ENCODE peak calls at places on chromosomes 6 and 20, in nine cellular contexts. G, F, Q, P, N, E, O, K and R are unnamed samples.

GRCh38 chr6:93248591-93248990 is 170.8 kb downstream of the EPHA7 start:
- DNase-seq in G (no peak), F (no peak), Q (no peak), P (no peak), N (no peak), E (no peak), O (no peak), K (no peak), R (no peak)

GRCh38 chr6:28446818-28447511 is 3.7 kb upstream of the ZSCAN23 start:
- DNase-seq in G (no peak), F (no peak), Q (no peak), P (no peak), N (no peak), E (peak), O (no peak), K (peak), R (peak)

GRCh38 chr6:143821359-143821758 is 21.8 kb upstream of the LTV1 start:
- DNase-seq in G (no peak), F (no peak), Q (no peak), P (no peak), N (no peak), E (no peak), O (no peak), K (no peak), R (no peak)

GRCh38 chr20:4112490-4113420 is 97.4 kb upstream of the RNF24 start:
- DNase-seq in G (no peak), F (peak), Q (no peak), P (no peak), N (no peak), E (peak), O (no peak), K (no peak), R (no peak)

GRCh38 chr6:161744211-161745067 is 470.6 kb upstream of the AGPAT4 start:
- DNase-seq in G (no peak), F (peak), Q (no peak), P (no peak), N (no peak), E (no peak), O (no peak), K (no peak), R (no peak)

GRCh38 chr20:44540834-44541233 is 19.0 kb upstream of the SERINC3 start:
- DNase-seq in G (no peak), F (peak), Q (no peak), P (no peak), N (peak), E (peak), O (no peak), K (no peak), R (peak)

GRCh38 chr6:5471637-5472430 is 210.5 kb downstream of the FARS2 start:
- DNase-seq in G (no peak), F (peak), Q (no peak), P (no peak), N (no peak), E (no peak), O (no peak), K (no peak), R (no peak)

GRCh38 chr6:169801396-169802160 is 50.2 kb downstream of the ERMARD start:
- DNase-seq in G (no peak), F (no peak), Q (no peak), P (no peak), N (no peak), E (no peak), O (peak), K (no peak), R (peak)

GRCh38 chr6:127341471-127342202 is 1.8 kb downstream of the ECHDC1 start:
- DNase-seq in G (no peak), F (no peak), Q (no peak), P (no peak), N (no peak), E (no peak), O (no peak), K (no peak), R (no peak)

GRCh38 chr6:127338936-127339335 is 4.5 kb downstream of the ECHDC1 start:
- DNase-seq in G (no peak), F (no peak), Q (no peak), P (no peak), N (no peak), E (no peak), O (no peak), K (no peak), R (peak)

GRCh38 chr6:127342946-127343752 is at the start of gene ECHDC1:
- DNase-seq in G (peak), F (peak), Q (peak), P (peak), N (peak), E (peak), O (peak), K (peak), R (peak)

GRCh38 chr6:127342296-127342945 is 988 bp downstream of the ECHDC1 start:
- DNase-seq in G (no peak), F (peak), Q (no peak), P (no peak), N (no peak), E (peak), O (no peak), K (peak), R (peak)

DNA sequence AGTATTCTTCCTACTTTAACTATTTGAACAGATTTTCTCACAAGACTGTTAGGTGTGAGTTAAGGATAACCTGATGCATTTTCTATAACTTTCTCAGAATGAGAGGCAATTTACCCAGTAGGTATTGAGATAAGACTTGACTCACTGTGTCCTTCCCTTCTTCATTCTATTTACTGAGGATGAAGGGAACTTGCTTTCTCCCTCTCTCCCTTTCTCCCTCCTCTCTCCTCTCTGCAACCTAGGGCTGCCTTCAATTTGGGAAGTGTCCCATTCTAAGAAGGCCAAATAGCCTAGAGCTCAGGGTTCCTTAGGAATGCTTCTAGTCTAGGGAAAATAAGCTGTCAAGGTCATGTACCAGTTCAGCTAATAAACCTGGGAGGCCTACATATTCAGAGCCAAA is 3.2 kb downstream of the ECHDC1 start:
- DNase-seq in G (no peak), F (no peak), Q (no peak), P (no peak), N (no peak), E (no peak), O (no peak), K (no peak), R (no peak)
- H3K4me3 ChIP-seq in G (no peak), F (no peak), Q (no peak), P (no peak), N (no peak), E (no peak), O (no peak), K (no peak), R (no peak)

DNA sequence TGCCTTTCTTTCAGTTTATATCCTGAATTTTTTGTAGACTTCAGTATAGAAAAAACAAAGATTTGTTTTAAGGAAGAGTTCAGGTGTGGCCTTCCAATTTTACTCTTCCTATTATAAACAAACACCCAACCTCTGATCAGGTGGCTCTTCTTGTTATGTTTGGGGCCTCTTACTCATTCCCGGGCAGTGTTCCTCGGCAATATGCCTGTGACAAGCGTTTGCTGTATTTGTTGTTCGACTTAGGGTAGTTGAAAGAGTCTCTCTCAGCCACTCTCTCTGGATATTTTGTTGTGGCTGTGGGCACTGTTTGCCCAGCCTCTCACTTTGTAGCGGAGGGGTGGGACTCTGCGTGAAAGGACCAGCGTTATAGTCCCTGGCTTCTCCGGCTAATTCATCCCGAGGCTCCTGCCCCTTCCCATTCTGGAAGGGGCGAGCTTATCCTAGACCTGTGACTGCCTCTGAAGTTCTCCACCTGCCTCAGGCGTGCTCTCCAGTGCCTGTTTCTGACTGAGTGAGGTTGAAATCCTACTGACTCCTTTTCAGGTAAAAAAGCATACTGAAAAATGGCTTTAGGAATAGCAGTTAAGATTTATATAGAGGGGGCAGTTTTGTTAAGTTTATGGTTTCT is 97.4 kb downstream of the PLCB4 start:
- DNase-seq in G (no peak), F (no peak), Q (no peak), P (no peak), N (no peak), E (no peak), O (no peak), K (no peak), R (no peak)
- H3K27ac ChIP-seq in G (no peak), F (no peak), Q (no peak), P (no peak), N (no peak), E (no peak), O (no peak), K (no peak), R (no peak)

DNA sequence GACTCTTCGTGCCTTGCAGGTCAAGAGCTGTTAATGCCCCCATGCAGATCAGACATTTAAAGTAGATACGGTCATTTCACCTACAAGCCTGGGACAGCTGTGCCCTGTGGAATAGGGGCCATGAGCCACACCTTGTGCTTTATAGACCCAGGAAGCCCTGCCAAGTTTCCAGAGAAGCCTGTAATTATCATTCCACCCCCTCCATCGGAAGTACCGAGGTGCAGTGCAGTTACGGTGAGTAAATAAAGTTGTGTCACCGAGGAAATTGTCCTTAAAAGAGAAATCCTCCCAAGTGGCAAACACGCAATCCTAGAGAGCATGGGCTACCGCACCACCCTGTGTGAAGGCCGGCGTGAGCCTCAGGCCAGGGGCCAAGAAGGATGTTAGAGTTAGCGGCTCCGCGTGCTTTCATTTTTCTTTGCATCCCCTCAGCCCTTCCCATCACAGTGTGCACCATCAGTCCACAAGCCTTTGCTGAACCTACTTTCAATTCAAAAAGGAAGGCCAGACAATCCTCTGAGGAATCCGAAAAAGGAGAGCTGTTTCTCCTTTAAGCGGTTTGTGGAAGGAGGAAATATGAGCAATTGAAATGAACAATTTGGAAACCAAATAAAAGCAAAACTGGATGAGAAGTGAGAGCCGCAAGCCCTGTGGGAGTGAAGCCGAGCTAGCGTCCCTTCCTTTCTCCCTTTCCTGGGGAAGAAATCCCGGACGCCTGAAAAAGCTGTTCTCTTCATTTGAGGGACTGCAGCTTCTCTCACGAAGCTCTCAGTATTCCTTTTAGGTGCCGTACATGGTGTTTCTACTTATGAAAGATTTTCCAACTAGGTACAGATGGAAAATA is 183.3 kb upstream of the PDE10A start:
- DNase-seq in G (no peak), F (no peak), Q (no peak), P (no peak), N (no peak), E (peak), O (no peak), K (no peak), R (no peak)
- H3K4me3 ChIP-seq in G (peak), F (no peak), Q (no peak), P (peak), N (peak), E (peak), O (peak), K (no peak), R (peak)

DNA sequence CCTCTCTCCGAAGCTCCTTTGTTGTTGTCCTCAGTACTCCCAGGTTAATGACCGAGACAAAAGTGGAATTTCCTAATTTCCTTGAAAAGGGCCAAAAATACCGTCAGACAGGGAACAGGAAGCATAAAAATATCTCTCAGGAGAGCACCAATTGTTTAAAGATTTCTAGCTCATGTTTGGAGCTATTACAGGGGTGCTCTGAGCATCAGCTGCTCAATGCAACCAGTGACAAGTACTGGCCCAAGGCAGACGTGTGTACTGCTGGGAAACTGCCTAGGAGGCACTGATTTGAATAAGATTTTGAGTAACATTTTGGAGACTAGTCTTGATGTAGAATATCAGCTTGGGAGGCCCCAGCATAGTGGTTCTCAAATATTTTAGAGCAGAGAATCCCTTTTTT is 17.3 kb downstream of the LAMA4 start:
- DNase-seq in G (no peak), F (no peak), Q (no peak), P (no peak), N (no peak), E (no peak), O (no peak), K (no peak), R (no peak)
- H3K27ac ChIP-seq in G (peak), F (no peak), Q (no peak), P (peak), N (no peak), E (peak), O (peak), K (no peak), R (peak)

GRCh38 chr6:27133281-27134227 is 113.9 kb upstream of the PRSS16 start:
- DNase-seq in G (peak), F (peak), Q (peak), P (peak), N (no peak), E (peak), O (peak), K (peak), R (peak)
- H3K4me3 ChIP-seq in G (peak), F (peak), Q (peak), P (peak), N (peak), E (peak), O (peak), K (peak), R (peak)

GRCh38 chr6:69089539-69089938 is 454.5 kb downstream of the ADGRB3 start:
- DNase-seq in G (no peak), F (peak), Q (no peak), P (no peak), N (no peak), E (no peak), O (no peak), K (no peak), R (no peak)
- H3K27ac ChIP-seq in G (no peak), F (peak), Q (no peak), P (no peak), N (no peak), E (no peak), O (no peak), K (no peak), R (no peak)